ENCODE peak calls at places on chromosomes 3 and 15, in five cellular contexts. W, J, X, B and D are unnamed samples.

GRCh38 chr3:169383770-169384169 is 279.7 kb downstream of the MECOM start:
- DNase-seq in B (no peak), J (no peak), W (peak), X (no peak), D (no peak)

GRCh38 chr3:177607596-177607995 is 410.3 kb upstream of the TBL1XR1 start:
- DNase-seq in B (no peak), W (no peak), J (no peak), X (no peak), D (no peak)

GRCh38 chr3:46038916-46039315 is 11.6 kb upstream of the XCR1 start:
- DNase-seq in X (no peak), J (no peak), B (no peak), W (no peak), D (no peak)

GRCh38 chr3:32340039-32340438 is 51.6 kb upstream of the CMTM7 start:
- DNase-seq in W (peak), X (peak), B (peak), J (peak), D (no peak)

GRCh38 chr3:56025316-56025715 is 443.0 kb downstream of the ERC2 start:
- DNase-seq in W (peak), B (no peak), X (no peak), J (no peak), D (no peak)

GRCh38 chr15:98744506-98744905 is 96.2 kb downstream of the IGF1R start:
- DNase-seq in W (no peak), X (no peak), J (no peak), B (no peak), D (no peak)

GRCh38 chr15:101765772-101766456 is 37.4 kb upstream of the OR4F6 start:
- DNase-seq in W (no peak), B (no peak), X (no peak), J (no peak), D (no peak)

GRCh38 chr3:65751123-65751700 is 287.5 kb downstream of the MAGI1 start:
- DNase-seq in B (peak), X (peak), J (peak), W (peak), D (peak)

GRCh38 chr15:73081321-73081958 is 29.2 kb downstream of the NEO1 start:
- DNase-seq in B (no peak), X (no peak), W (peak), J (peak), D (no peak)

GRCh38 chr3:129596194-129597086 is 10.0 kb downstream of the PLXND1 start:
- DNase-seq in W (no peak), B (peak), J (no peak), X (no peak), D (peak)

GRCh38 chr3:151479452-151479851 is 18.6 kb upstream of the IGSF10 start:
- DNase-seq in B (no peak), W (no peak), X (no peak), J (no peak), D (no peak)

GRCh38 chr3:134978658-134979057 is 183.6 kb downstream of the EPHB1 start:
- DNase-seq in B (no peak), W (no peak), J (no peak), X (no peak), D (no peak)

GRCh38 chr3:52777959-52778805 is 783 bp downstream of the ITIH1 start:
- DNase-seq in X (no peak), W (no peak), J (no peak), B (no peak), D (peak)

GRCh38 chr3:50392101-50392715 is 32.9 kb upstream of the TMEM115 start:
- DNase-seq in W (no peak), J (no peak), B (no peak), X (no peak), D (no peak)

GRCh38 chr3:72555714-72556113 is 292.5 kb downstream of the SHQ1 start:
- DNase-seq in X (no peak), B (no peak), J (no peak), W (peak), D (no peak)

GRCh38 chr3:126345231-126345630 is 12.0 kb downstream of the KLF15 start:
- DNase-seq in X (no peak), J (no peak), B (no peak), W (no peak), D (no peak)

GRCh38 chr15:90774731-90775521 is 57.8 kb downstream of the BLM start:
- DNase-seq in B (no peak), W (peak), J (no peak), X (no peak), D (no peak)

GRCh38 chr3:123320224-123320623 is 118.5 kb downstream of the SEC22A start:
- DNase-seq in X (no peak), W (no peak), B (no peak), J (no peak), D (no peak)

GRCh38 chr15:60734846-60735245 is 255.9 kb upstream of the ICE2 start:
- DNase-seq in B (no peak), X (no peak), J (no peak), W (no peak), D (no peak)

GRCh38 chr3:20320489-20320888 is 134.5 kb upstream of the SGO1 start:
- DNase-seq in X (no peak), J (no peak), W (no peak), B (no peak), D (no peak)

GRCh38 chr15:101258238-101259144 is 6.6 kb upstream of the CHSY1 start:
- DNase-seq in J (no peak), W (peak), B (peak), X (peak), D (no peak)

GRCh38 chr3:180855364-180855763 is 57.1 kb upstream of the FXR1 start:
- DNase-seq in B (no peak), W (peak), J (peak), X (no peak), D (peak)

GRCh38 chr3:27533718-27534578 is 49.8 kb upstream of the SLC4A7 start:
- DNase-seq in X (peak), B (no peak), J (no peak), W (peak), D (no peak)

GRCh38 chr15:68379058-68379758 is 52.8 kb downstream of the ITGA11 start:
- DNase-seq in W (no peak), B (no peak), J (no peak), X (no peak), D (peak)

GRCh38 chr15:88860212-88860611 is 35.1 kb downstream of the HAPLN3 start:
- DNase-seq in B (no peak), X (no peak), W (no peak), J (no peak), D (no peak)

GRCh38 chr3:89525597-89525996 is 418.2 kb downstream of the EPHA3 start:
- DNase-seq in X (no peak), W (no peak), J (no peak), B (no peak), D (no peak)

GRCh38 chr3:74575857-74576256 is 38.6 kb downstream of the CNTN3 start:
- DNase-seq in X (no peak), W (no peak), B (no peak), J (no peak), D (no peak)

GRCh38 chr3:108806316-108806715 is 16.3 kb upstream of the TRAT1 start:
- DNase-seq in W (no peak), X (no peak), B (no peak), J (no peak), D (no peak)

GRCh38 chr3:107064445-107065060 is 312.7 kb upstream of the CCDC54 start:
- DNase-seq in J (peak), X (peak), B (peak), W (peak), D (peak)

GRCh38 chr3:108110965-108111364 is 20.1 kb upstream of the CD47 start:
- DNase-seq in W (no peak), X (no peak), B (no peak), J (no peak), D (no peak)

GRCh38 chr15:43346305-43346704 is 15.9 kb upstream of the LCMT2 start:
- DNase-seq in J (no peak), X (no peak), W (no peak), B (no peak), D (no peak)